ENCODE peak calls at places on chromosomes 16 and 17, in five cellular contexts. E is IMR-90, O is tibial nerve, T is left ventricle myocardium inferior, M is right atrium auricular region. L is an unnamed sample. For H3K27me3, the result is how much of the 10 kb centered on the place peaks cover.

GRCh38 chr16:3610698-3611144 is 685 bp downstream of the SLX4 start:
- DNase-seq in M (no peak), O (no peak), E (no peak), T (no peak), L (no peak)

GRCh38 chr16:67665598-67665997 is 952 bp downstream of the ENKD1 start:
- DNase-seq in M (no peak), O (no peak), T (no peak), E (no peak), L (no peak)

GRCh38 chr16:4207229-4207628 is 34.7 kb downstream of the SRL start:
- DNase-seq in M (no peak), O (no peak), T (no peak), E (no peak), L (no peak)

GRCh38 chr16:66578596-66579531 is at the start of gene CMTM2:
- DNase-seq in O (no peak), E (no peak), T (no peak), M (no peak), L (no peak)

GRCh38 chr16:56800355-56800754 is 64.7 kb upstream of the SLC12A3 start:
- DNase-seq in E (no peak), O (no peak), M (no peak), T (no peak), L (no peak)

GRCh38 chr16:16861546-16861945 is 482.6 kb downstream of the NPIPA7 start:
- DNase-seq in M (no peak), T (no peak), E (peak), O (peak), L (peak)

GRCh38 chr16:57564571-57565270 is 22.3 kb downstream of the ADGRG5 start:
- DNase-seq in M (peak), E (peak), T (no peak), O (no peak), L (no peak)

GRCh38 chr17:80477647-80478478 is 1.5 kb upstream of the NPTX1 start:
- DNase-seq in O (no peak), T (no peak), M (no peak), E (peak), L (peak)

GRCh38 chr17:79574108-79574507 is 36.7 kb downstream of the RBFOX3 start:
- DNase-seq in E (no peak), T (no peak), O (no peak), M (no peak), L (no peak)

GRCh38 chr16:4882261-4882632 is 35.0 kb downstream of the UBN1 start:
- DNase-seq in E (peak), O (no peak), T (no peak), M (no peak), L (no peak)

GRCh38 chr17:57927048-57927723 is 28.0 kb downstream of the CUEDC1 start:
- DNase-seq in E (peak), O (no peak), T (peak), M (no peak), L (no peak)

GRCh38 chr16:82530883-82531282 is 95.9 kb upstream of the CDH13 start:
- DNase-seq in M (no peak), T (no peak), O (no peak), E (no peak), L (no peak)

GRCh38 chr16:48393843-48394703 is 8.9 kb upstream of the SIAH1 start:
- DNase-seq in M (peak), T (no peak), E (peak), O (peak), L (no peak)

GRCh38 chr16:23771642-23772041 is 16.8 kb downstream of the CHP2 start:
- DNase-seq in O (no peak), T (no peak), E (no peak), M (no peak), L (no peak)

GRCh38 chr17:44987194-44987882 is 19.2 kb upstream of the C1QL1 start:
- DNase-seq in M (no peak), O (no peak), T (no peak), E (no peak), L (no peak)

GRCh38 chr17:4506892-4507291 is 8.2 kb downstream of the SPNS2 start:
- DNase-seq in O (no peak), E (no peak), M (no peak), T (peak), L (peak)

GRCh38 chr17:33647976-33648375 is 354.9 kb upstream of the ASIC2 start:
- DNase-seq in E (peak), T (no peak), O (no peak), M (no peak), L (no peak)

GRCh38 chr17:77353684-77354419 is 213.1 kb downstream of the SEC14L1 start:
- DNase-seq in T (no peak), M (peak), O (no peak), E (peak), L (no peak)

GRCh38 chr17:47272491-47272890 is 18.9 kb downstream of the ITGB3 start:
- DNase-seq in E (no peak), M (no peak), O (no peak), T (no peak), L (no peak)

GRCh38 chr16:55701442-55702319 is 45.9 kb downstream of the SLC6A2 start:
- DNase-seq in O (peak), E (peak), M (peak), T (peak), L (peak)

GRCh38 chr17:57569021-57569420 is 176.1 kb downstream of the CCDC182 start:
- DNase-seq in T (no peak), O (no peak), M (no peak), E (no peak), L (no peak)

GRCh38 chr17:56629450-56630187 is 36.1 kb downstream of the NOG start:
- DNase-seq in O (no peak), E (peak), T (no peak), M (no peak), L (no peak)

GRCh38 chr17:65535777-65536572 is 25.5 kb downstream of the AXIN2 start:
- DNase-seq in E (peak), M (no peak), O (no peak), T (no peak), L (no peak)

GRCh38 chr17:39709998-39710964 is 10.4 kb downstream of the ERBB2 start:
- DNase-seq in O (no peak), T (no peak), M (no peak), E (no peak), L (no peak)

GRCh38 chr17:2697611-2698162 is 13.9 kb downstream of the CLUH start:
- DNase-seq in O (no peak), E (no peak), T (no peak), M (no peak), L (no peak)

GRCh38 chr17:5821057-5821456 is 236.7 kb upstream of the NLRP1 start:
- DNase-seq in E (peak), O (no peak), M (no peak), T (no peak), L (no peak)

GRCh38 chr17:39751637-39752036 is 13.9 kb downstream of the GRB7 start:
- DNase-seq in E (no peak), M (no peak), O (no peak), T (no peak), L (no peak)

GRCh38 chr17:19359856-19360255 is 2.7 kb downstream of the B9D1 start:
- DNase-seq in T (no peak), O (no peak), E (no peak), M (no peak), L (no peak)

GRCh38 chr17:2056221-2057129 is 1.6 kb downstream of the HIC1 start:
- DNase-seq in M (no peak), E (peak), O (no peak), T (no peak), L (no peak)

GRCh38 chr16:57446530-57447141 is 549 bp downstream of the CIAPIN1 start:
- DNase-seq in M (peak), T (peak), O (peak), E (peak), L (peak)

GRCh38 chr16:55988013-55988412 is 112.8 kb upstream of the CES5A start:
- DNase-seq in T (no peak), O (no peak), M (no peak), E (no peak), L (no peak)

GRCh38 chr17:1630662-1631061 is 2.0 kb upstream of the SLC43A2 start:
- DNase-seq in E (no peak), T (no peak), O (no peak), M (no peak), L (no peak)

GRCh38 chr17:79202476-79202875 is 127.9 kb downstream of the ENGASE start:
- DNase-seq in T (no peak), O (no peak), M (no peak), E (no peak), L (no peak)

GRCh38 chr17:41417576-41418015 is 6.8 kb downstream of the KRT37 start:
- DNase-seq in O (no peak), T (no peak), M (no peak), E (peak), L (no peak)

GRCh38 chr17:41415411-41415810 is 9.0 kb downstream of the KRT37 start:
- DNase-seq in T (no peak), M (no peak), E (peak), O (no peak), L (no peak)

GRCh38 chr17:41413982-41414381 is 10.4 kb downstream of the KRT37 start:
- DNase-seq in O (no peak), M (no peak), E (no peak), T (no peak), L (no peak)

GRCh38 chr17:41416478-41416877 is 7.9 kb downstream of the KRT37 start:
- DNase-seq in E (no peak), O (no peak), M (no peak), T (no peak), L (no peak)

DNA sequence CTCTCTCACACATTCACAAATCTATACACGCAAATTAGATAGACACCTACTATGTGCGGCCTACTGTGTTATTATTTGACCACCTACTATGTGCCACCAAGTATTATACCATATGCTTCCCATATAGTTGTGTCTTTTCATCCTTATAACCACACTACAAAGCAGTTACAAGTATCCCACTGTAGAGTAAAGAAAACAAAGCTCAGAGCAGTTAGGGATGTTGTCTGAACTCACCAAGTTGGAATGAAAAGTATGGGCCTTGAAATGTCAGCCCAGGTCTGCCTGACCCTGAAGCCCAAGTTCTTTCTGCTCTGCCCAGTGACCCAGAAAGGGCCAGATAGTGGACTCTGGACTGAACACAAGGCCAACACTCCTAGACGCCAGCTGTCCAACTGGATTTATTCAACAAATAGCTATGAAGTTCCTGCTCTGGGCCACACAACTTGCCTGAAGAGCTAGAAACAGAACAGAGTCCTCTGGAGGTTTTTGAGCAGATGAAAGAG is 8.5 kb downstream of the KRT37 start:
- DNase-seq in E (peak), T (no peak), M (no peak), O (peak), L (no peak)
- H3K27ac ChIP-seq in E (peak), T (no peak), M (no peak), O (no peak), L (no peak)

DNA sequence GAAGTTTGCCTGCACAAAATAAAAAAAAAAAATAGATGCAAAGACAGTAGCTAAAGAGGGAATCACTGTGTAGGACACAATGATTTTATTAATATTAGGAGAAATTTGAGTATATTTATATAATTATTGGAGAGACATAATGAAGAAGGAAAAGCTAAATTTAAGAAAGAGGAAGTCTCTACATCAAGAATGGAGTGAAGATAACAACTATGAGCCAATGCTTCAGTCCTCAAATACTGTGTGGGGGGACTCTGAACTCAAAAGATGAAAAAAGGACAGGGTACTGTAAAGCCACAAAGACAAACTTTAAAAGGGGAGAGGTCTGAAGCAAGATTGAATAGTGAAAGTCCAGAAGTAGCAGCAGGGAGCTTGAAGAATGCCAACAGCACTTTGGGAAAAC is 44.7 kb downstream of the SKAP1 start:
- DNase-seq in M (no peak), E (no peak), O (no peak), T (no peak), L (no peak)
- H3K27me3 ChIP-seq in M (under half), E (half or more), O (under half), T (half or more), L (under half)

DNA sequence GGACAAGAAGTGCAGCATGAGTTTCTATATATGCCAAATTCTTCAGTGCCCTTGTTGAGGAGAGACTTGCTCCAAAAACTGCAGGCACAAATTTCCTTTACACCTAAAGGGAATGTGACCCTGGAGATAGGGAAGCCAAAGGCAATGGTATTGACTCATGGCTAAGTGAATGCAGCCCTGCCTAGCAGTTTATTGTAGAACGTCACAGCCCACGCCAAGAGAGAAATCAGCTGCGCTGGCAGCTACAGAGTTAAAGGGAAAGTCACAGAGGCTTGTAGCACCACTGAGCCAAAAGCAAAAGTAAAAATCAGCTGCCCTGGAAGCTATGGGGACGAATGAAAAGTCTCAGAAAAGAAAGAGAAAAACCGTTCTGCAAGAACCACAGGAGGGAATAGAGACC is 10.1 kb downstream of the POLR3K start:
- DNase-seq in T (no peak), M (no peak), O (no peak), E (peak), L (no peak)
- TF ChIP-seq CTCF in T (no peak), M (no peak), O (no peak), E (no peak), L (no peak)

GRCh38 chr16:53712065-53712464 is 8.1 kb downstream of the FTO start:
- DNase-seq in T (no peak), O (no peak), E (no peak), M (no peak), L (no peak)

GRCh38 chr16:53713403-53714013 is 9.6 kb downstream of the FTO start:
- DNase-seq in E (no peak), O (no peak), M (no peak), T (no peak), L (no peak)

GRCh38 chr16:53717577-53717976 is 13.6 kb downstream of the FTO start:
- DNase-seq in M (no peak), E (no peak), O (no peak), T (no peak), L (no peak)

GRCh38 chr16:53711390-53711789 is 7.4 kb downstream of the FTO start:
- DNase-seq in M (no peak), O (no peak), E (no peak), T (no peak), L (no peak)

DNA sequence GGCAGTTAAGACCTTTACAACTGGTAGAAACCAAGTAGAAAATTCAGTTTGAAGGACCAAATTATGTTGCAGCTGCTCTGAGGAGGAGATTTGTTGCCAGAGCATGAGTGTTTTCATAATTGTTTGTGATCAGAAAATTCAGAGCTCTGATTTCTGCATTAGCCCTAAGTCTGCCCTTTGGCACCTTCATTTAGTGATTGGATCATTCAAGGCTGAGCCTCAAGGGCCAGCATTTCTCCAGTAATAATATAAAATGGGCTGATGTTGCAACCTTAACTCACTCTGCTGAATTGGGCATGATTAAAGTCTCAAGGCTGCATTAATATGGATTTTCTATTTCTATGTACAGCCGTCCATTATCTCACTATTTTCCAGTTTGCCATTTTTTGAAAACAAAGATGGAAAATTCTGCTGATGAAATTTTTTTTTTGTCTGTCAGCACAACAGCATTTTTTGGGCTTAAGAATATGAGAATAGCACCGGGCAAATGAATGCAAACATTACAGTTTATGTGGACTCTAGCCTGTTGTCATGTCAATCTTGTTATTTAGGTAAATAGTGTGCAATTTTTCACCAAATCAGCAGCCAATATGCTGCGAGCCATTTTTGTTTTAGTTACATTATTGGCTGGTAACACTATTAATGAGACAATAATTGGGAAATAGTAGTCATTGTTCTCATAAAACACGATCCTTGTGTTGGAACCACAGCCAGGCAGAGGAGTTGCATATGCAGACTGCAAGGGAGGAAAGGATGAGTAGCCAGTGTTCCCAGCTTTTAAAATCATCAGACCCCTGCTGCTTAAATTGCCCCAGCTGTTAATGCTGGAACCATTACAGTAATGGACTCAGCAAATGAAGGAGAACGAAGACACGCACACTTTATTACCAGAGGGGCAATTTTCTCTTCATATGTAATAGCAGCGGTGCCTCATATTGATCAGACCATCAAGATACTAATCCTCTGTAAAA is 10.4 kb downstream of the FTO start:
- DNase-seq in O (no peak), T (no peak), M (no peak), E (no peak), L (no peak)
- H3K27ac ChIP-seq in O (no peak), T (peak), M (peak), E (no peak), L (peak)

GRCh38 chr17:49986396-49987289 is 8.4 kb downstream of the DLX3 start:
- DNase-seq in O (no peak), M (no peak), T (no peak), E (no peak), L (no peak)

GRCh38 chr17:49989518-49989880 is 5.5 kb downstream of the DLX3 start:
- DNase-seq in M (no peak), O (no peak), E (no peak), T (no peak), L (no peak)

GRCh38 chr17:49985310-49985990 is 9.6 kb downstream of the DLX3 start:
- DNase-seq in T (no peak), M (no peak), E (no peak), O (no peak), L (no peak)

GRCh38 chr17:49987681-49988441 is 7.2 kb downstream of the DLX3 start:
- DNase-seq in M (no peak), O (no peak), T (no peak), E (no peak), L (no peak)

GRCh38 chr17:49987290-49987585 is 7.8 kb downstream of the DLX3 start:
- DNase-seq in M (no peak), O (no peak), T (no peak), E (no peak), L (no peak)
- H3K27me3 ChIP-seq in M (under half), O (half or more), T (half or more), E (half or more), L (half or more)

GRCh38 chr16:22055881-22056280 is 36.5 kb upstream of the VWA3A start:
- DNase-seq in M (no peak), O (no peak), E (no peak), T (no peak), L (no peak)
- TF ChIP-seq CTCF in M (no peak), O (no peak), E (no peak), T (no peak), L (no peak)

L was measured in heart right ventricle.